ENCODE peak calls at places on chromosomes 11 and 22, in six cellular contexts. One of them, this sample, is unnamed.

GRCh38 chr11:130151196-130151595 is 8.4 kb upstream of the ST14 start:
- DNase-seq in ACHN: no peak
- DNase-seq in AG20443: no peak
- DNase-seq in SK-MEL-5: no peak
- DNase-seq in LoVo: no peak
- DNase-seq in naive thymus-derived CD8-positive, alpha-beta T cell: no peak
- DNase-seq in this sample: no peak

GRCh38 chr11:33970984-33971466 is 79.1 kb upstream of the LMO2 start:
- DNase-seq in naive thymus-derived CD8-positive, alpha-beta T cell: no peak
- DNase-seq in SK-MEL-5: peak
- DNase-seq in ACHN: peak
- DNase-seq in AG20443: peak
- DNase-seq in LoVo: peak
- DNase-seq in this sample: peak

GRCh38 chr22:27715078-27715477 is 86.5 kb downstream of the MN1 start:
- DNase-seq in LoVo: no peak
- DNase-seq in ACHN: no peak
- DNase-seq in naive thymus-derived CD8-positive, alpha-beta T cell: no peak
- DNase-seq in AG20443: peak
- DNase-seq in SK-MEL-5: peak
- DNase-seq in this sample: no peak

GRCh38 chr11:83044958-83045712 is 26.6 kb downstream of the RAB30 start:
- DNase-seq in ACHN: peak
- DNase-seq in naive thymus-derived CD8-positive, alpha-beta T cell: no peak
- DNase-seq in SK-MEL-5: peak
- DNase-seq in LoVo: peak
- DNase-seq in AG20443: peak
- DNase-seq in this sample: no peak

GRCh38 chr11:131065435-131066295 is 149.4 kb upstream of the SNX19 start:
- DNase-seq in LoVo: no peak
- DNase-seq in ACHN: no peak
- DNase-seq in SK-MEL-5: no peak
- DNase-seq in AG20443: no peak
- DNase-seq in naive thymus-derived CD8-positive, alpha-beta T cell: no peak
- DNase-seq in this sample: no peak

GRCh38 chr11:23577296-23577695 is 717.0 kb upstream of the CCDC179 start:
- DNase-seq in LoVo: no peak
- DNase-seq in ACHN: no peak
- DNase-seq in naive thymus-derived CD8-positive, alpha-beta T cell: no peak
- DNase-seq in AG20443: no peak
- DNase-seq in SK-MEL-5: no peak
- DNase-seq in this sample: no peak

GRCh38 chr11:105181100-105181499 is 41.5 kb upstream of the CARD18 start:
- DNase-seq in SK-MEL-5: peak
- DNase-seq in AG20443: peak
- DNase-seq in naive thymus-derived CD8-positive, alpha-beta T cell: no peak
- DNase-seq in ACHN: no peak
- DNase-seq in LoVo: no peak
- DNase-seq in this sample: no peak

GRCh38 chr11:69879734-69880005 is 60.5 kb upstream of the FGF3 start:
- DNase-seq in naive thymus-derived CD8-positive, alpha-beta T cell: no peak
- DNase-seq in AG20443: no peak
- DNase-seq in SK-MEL-5: no peak
- DNase-seq in ACHN: no peak
- DNase-seq in LoVo: no peak
- DNase-seq in this sample: no peak

GRCh38 chr11:123186291-123186690 is 8.8 kb downstream of the CLMP start:
- DNase-seq in AG20443: no peak
- DNase-seq in naive thymus-derived CD8-positive, alpha-beta T cell: no peak
- DNase-seq in SK-MEL-5: no peak
- DNase-seq in ACHN: peak
- DNase-seq in LoVo: no peak
- DNase-seq in this sample: no peak

GRCh38 chr22:31489632-31490495 is at the start of gene EIF4ENIF1:
- DNase-seq in ACHN: peak
- DNase-seq in SK-MEL-5: peak
- DNase-seq in naive thymus-derived CD8-positive, alpha-beta T cell: peak
- DNase-seq in LoVo: peak
- DNase-seq in AG20443: peak
- DNase-seq in this sample: peak

GRCh38 chr11:59822989-59823566 is 12.5 kb upstream of the MRPL16 start:
- DNase-seq in AG20443: peak
- DNase-seq in SK-MEL-5: peak
- DNase-seq in LoVo: peak
- DNase-seq in ACHN: peak
- DNase-seq in naive thymus-derived CD8-positive, alpha-beta T cell: no peak
- DNase-seq in this sample: peak

GRCh38 chr11:128929991-128930390 is 12.7 kb downstream of the TP53AIP1 start:
- DNase-seq in AG20443: no peak
- DNase-seq in SK-MEL-5: no peak
- DNase-seq in LoVo: no peak
- DNase-seq in ACHN: no peak
- DNase-seq in naive thymus-derived CD8-positive, alpha-beta T cell: no peak
- DNase-seq in this sample: no peak

GRCh38 chr11:73237471-73238290 is 19.6 kb downstream of the P2RY2 start:
- DNase-seq in SK-MEL-5: no peak
- DNase-seq in AG20443: peak
- DNase-seq in naive thymus-derived CD8-positive, alpha-beta T cell: no peak
- DNase-seq in LoVo: no peak
- DNase-seq in ACHN: no peak
- DNase-seq in this sample: peak

GRCh38 chr11:120565436-120566155 is 54.0 kb downstream of the GRIK4 start:
- DNase-seq in naive thymus-derived CD8-positive, alpha-beta T cell: no peak
- DNase-seq in AG20443: no peak
- DNase-seq in LoVo: no peak
- DNase-seq in ACHN: no peak
- DNase-seq in SK-MEL-5: no peak
- DNase-seq in this sample: no peak

GRCh38 chr11:96356837-96357236 is 13.8 kb upstream of the MAML2 start:
- DNase-seq in LoVo: no peak
- DNase-seq in SK-MEL-5: no peak
- DNase-seq in ACHN: no peak
- DNase-seq in AG20443: no peak
- DNase-seq in naive thymus-derived CD8-positive, alpha-beta T cell: no peak
- DNase-seq in this sample: no peak

This sample was measured in HepG2.